ENCODE peak calls at places on chromosome 3, in seven cellular contexts. One of them, this sample, is unnamed.

GRCh38 chr3:50220109-50220508 is 15.0 kb downstream of the SLC38A3 start:
- DNase-seq in choroid plexus epithelial cell: no peak
- DNase-seq in HFFc6: no peak
- DNase-seq in GM13976: no peak
- DNase-seq in ovary: no peak
- DNase-seq in cardiac fibroblast: no peak
- DNase-seq in cardiac muscle cell: no peak
- DNase-seq in this sample: no peak

GRCh38 chr3:101036213-101036618 is 43.0 kb upstream of the ABI3BP start:
- DNase-seq in choroid plexus epithelial cell: peak; percentile 96
- DNase-seq in HFFc6: peak; percentile 97
- DNase-seq in GM13976: no peak
- DNase-seq in ovary: no peak
- DNase-seq in cardiac fibroblast: peak; percentile 98
- DNase-seq in cardiac muscle cell: no peak
- DNase-seq in this sample: no peak

GRCh38 chr3:190378240-190378891 is 9.6 kb upstream of the CLDN16 start:
- DNase-seq in choroid plexus epithelial cell: peak; percentile 84
- DNase-seq in HFFc6: peak; percentile 74
- DNase-seq in GM13976: no peak
- DNase-seq in ovary: no peak
- DNase-seq in cardiac fibroblast: peak; percentile 96
- DNase-seq in cardiac muscle cell: no peak
- DNase-seq in this sample: no peak

GRCh38 chr3:14452676-14453367 is 50.4 kb downstream of the SLC6A6 start:
- DNase-seq in choroid plexus epithelial cell: peak; percentile 98
- DNase-seq in HFFc6: peak; percentile 96
- DNase-seq in GM13976: no peak
- DNase-seq in ovary: peak; percentile 97
- DNase-seq in cardiac fibroblast: peak; percentile 99
- DNase-seq in cardiac muscle cell: no peak
- DNase-seq in this sample: peak; percentile 44

GRCh38 chr3:12287727-12288465 is 974 bp upstream of the PPARG start:
- DNase-seq in choroid plexus epithelial cell: peak; percentile 51
- DNase-seq in HFFc6: no peak
- DNase-seq in GM13976: peak; percentile 39
- DNase-seq in ovary: peak; percentile 55
- DNase-seq in cardiac fibroblast: peak; percentile 31
- DNase-seq in cardiac muscle cell: peak; percentile 61
- DNase-seq in this sample: no peak

GRCh38 chr3:133881987-133882825 is 13.5 kb downstream of the RAB6B start:
- DNase-seq in choroid plexus epithelial cell: no peak
- DNase-seq in HFFc6: no peak
- DNase-seq in GM13976: no peak
- DNase-seq in ovary: no peak
- DNase-seq in cardiac fibroblast: no peak
- DNase-seq in cardiac muscle cell: no peak
- DNase-seq in this sample: no peak

GRCh38 chr3:1942751-1943150 is 155.9 kb upstream of the CNTN4 start:
- DNase-seq in choroid plexus epithelial cell: no peak
- DNase-seq in HFFc6: no peak
- DNase-seq in GM13976: no peak
- DNase-seq in ovary: no peak
- DNase-seq in cardiac fibroblast: no peak
- DNase-seq in cardiac muscle cell: no peak
- DNase-seq in this sample: no peak

GRCh38 chr3:177284383-177284881 is 87.2 kb upstream of the TBL1XR1 start:
- DNase-seq in choroid plexus epithelial cell: peak; percentile 88
- DNase-seq in HFFc6: no peak
- DNase-seq in GM13976: no peak
- DNase-seq in ovary: peak; percentile 39
- DNase-seq in cardiac fibroblast: peak; percentile 54
- DNase-seq in cardiac muscle cell: peak; percentile 80
- DNase-seq in this sample: no peak

GRCh38 chr3:181530584-181530983 is 181.1 kb upstream of the SOX2 start:
- DNase-seq in choroid plexus epithelial cell: no peak
- DNase-seq in HFFc6: no peak
- DNase-seq in GM13976: no peak
- DNase-seq in ovary: no peak
- DNase-seq in cardiac fibroblast: no peak
- DNase-seq in cardiac muscle cell: no peak
- DNase-seq in this sample: no peak

GRCh38 chr3:169354774-169355501 is 308.6 kb downstream of the MECOM start:
- DNase-seq in choroid plexus epithelial cell: no peak
- DNase-seq in HFFc6: no peak
- DNase-seq in GM13976: no peak
- DNase-seq in ovary: no peak
- DNase-seq in cardiac fibroblast: no peak
- DNase-seq in cardiac muscle cell: no peak
- DNase-seq in this sample: no peak

GRCh38 chr3:185430375-185430774 is 67.4 kb downstream of the MAP3K13 start:
- DNase-seq in choroid plexus epithelial cell: no peak
- DNase-seq in HFFc6: no peak
- DNase-seq in GM13976: no peak
- DNase-seq in ovary: no peak
- DNase-seq in cardiac fibroblast: no peak
- DNase-seq in cardiac muscle cell: no peak
- DNase-seq in this sample: no peak

GRCh38 chr3:177418787-177419186 is 221.5 kb upstream of the TBL1XR1 start:
- DNase-seq in choroid plexus epithelial cell: no peak
- DNase-seq in HFFc6: no peak
- DNase-seq in GM13976: no peak
- DNase-seq in ovary: no peak
- DNase-seq in cardiac fibroblast: no peak
- DNase-seq in cardiac muscle cell: no peak
- DNase-seq in this sample: no peak

GRCh38 chr3:43638594-43639447 is 17.0 kb upstream of the ANO10 start:
- DNase-seq in choroid plexus epithelial cell: peak; percentile 46
- DNase-seq in HFFc6: peak; percentile 13
- DNase-seq in GM13976: peak; percentile 31
- DNase-seq in ovary: no peak
- DNase-seq in cardiac fibroblast: peak; percentile 25
- DNase-seq in cardiac muscle cell: peak; percentile 1
- DNase-seq in this sample: no peak

GRCh38 chr3:175266993-175267960 is 408.1 kb downstream of the NAALADL2 start:
- DNase-seq in choroid plexus epithelial cell: peak; percentile 56
- DNase-seq in HFFc6: peak; percentile 90
- DNase-seq in GM13976: no peak
- DNase-seq in ovary: no peak
- DNase-seq in cardiac fibroblast: peak; percentile 78
- DNase-seq in cardiac muscle cell: no peak
- DNase-seq in this sample: no peak

GRCh38 chr3:61252836-61253235 is 1.6 kb upstream of the FHIT start:
- DNase-seq in choroid plexus epithelial cell: no peak
- DNase-seq in HFFc6: no peak
- DNase-seq in GM13976: no peak
- DNase-seq in ovary: no peak
- DNase-seq in cardiac fibroblast: no peak
- DNase-seq in cardiac muscle cell: no peak
- DNase-seq in this sample: no peak

GRCh38 chr3:102570551-102570950 is 135.7 kb downstream of the ZPLD1 start:
- DNase-seq in choroid plexus epithelial cell: no peak
- DNase-seq in HFFc6: no peak
- DNase-seq in GM13976: no peak
- DNase-seq in ovary: no peak
- DNase-seq in cardiac fibroblast: no peak
- DNase-seq in cardiac muscle cell: no peak
- DNase-seq in this sample: no peak

GRCh38 chr3:24100694-24101402 is 155.8 kb downstream of the NR1D2 start:
- DNase-seq in choroid plexus epithelial cell: peak; percentile 52
- DNase-seq in HFFc6: no peak
- DNase-seq in GM13976: no peak
- DNase-seq in ovary: no peak
- DNase-seq in cardiac fibroblast: peak; percentile 34
- DNase-seq in cardiac muscle cell: no peak
- DNase-seq in this sample: no peak

GRCh38 chr3:179526989-179527391 is 35.7 kb upstream of the ACTL6A start:
- DNase-seq in choroid plexus epithelial cell: peak; percentile 90
- DNase-seq in HFFc6: peak; percentile 12
- DNase-seq in GM13976: no peak
- DNase-seq in ovary: peak; percentile 54
- DNase-seq in cardiac fibroblast: peak; percentile 83
- DNase-seq in cardiac muscle cell: peak; percentile 42
- DNase-seq in this sample: no peak

GRCh38 chr3:124202754-124203153 is 210.8 kb upstream of the ROPN1 start:
- DNase-seq in choroid plexus epithelial cell: no peak
- DNase-seq in HFFc6: no peak
- DNase-seq in GM13976: no peak
- DNase-seq in ovary: peak; percentile 25
- DNase-seq in cardiac fibroblast: no peak
- DNase-seq in cardiac muscle cell: peak; percentile 20
- DNase-seq in this sample: no peak

GRCh38 chr3:140166908-140167599 is 232.1 kb downstream of the CLSTN2 start:
- DNase-seq in choroid plexus epithelial cell: no peak
- DNase-seq in HFFc6: no peak
- DNase-seq in GM13976: no peak
- DNase-seq in ovary: no peak
- DNase-seq in cardiac fibroblast: no peak
- DNase-seq in cardiac muscle cell: no peak
- DNase-seq in this sample: no peak

GRCh38 chr3:112818289-112818688 is 28.4 kb downstream of the CD200R1L start:
- DNase-seq in choroid plexus epithelial cell: peak; percentile 45
- DNase-seq in HFFc6: peak; percentile 36
- DNase-seq in GM13976: no peak
- DNase-seq in ovary: no peak
- DNase-seq in cardiac fibroblast: peak; percentile 54
- DNase-seq in cardiac muscle cell: no peak
- DNase-seq in this sample: no peak

GRCh38 chr3:50436063-50436674 is 67.3 kb downstream of the CACNA2D2 start:
- DNase-seq in choroid plexus epithelial cell: peak; percentile 57
- DNase-seq in HFFc6: peak; percentile 11
- DNase-seq in GM13976: peak; percentile 90
- DNase-seq in ovary: peak; percentile 45
- DNase-seq in cardiac fibroblast: peak; percentile 46
- DNase-seq in cardiac muscle cell: peak; percentile 85
- DNase-seq in this sample: no peak

GRCh38 chr3:104629038-104629437 is 737.7 kb upstream of the ALCAM start:
- DNase-seq in choroid plexus epithelial cell: peak; percentile 72
- DNase-seq in HFFc6: peak; percentile 75
- DNase-seq in GM13976: no peak
- DNase-seq in ovary: no peak
- DNase-seq in cardiac fibroblast: peak; percentile 86
- DNase-seq in cardiac muscle cell: no peak
- DNase-seq in this sample: no peak

GRCh38 chr3:43914269-43914668 is 223.5 kb downstream of the ABHD5 start:
- DNase-seq in choroid plexus epithelial cell: no peak
- DNase-seq in HFFc6: no peak
- DNase-seq in GM13976: no peak
- DNase-seq in ovary: no peak
- DNase-seq in cardiac fibroblast: no peak
- DNase-seq in cardiac muscle cell: no peak
- DNase-seq in this sample: no peak

DNA sequence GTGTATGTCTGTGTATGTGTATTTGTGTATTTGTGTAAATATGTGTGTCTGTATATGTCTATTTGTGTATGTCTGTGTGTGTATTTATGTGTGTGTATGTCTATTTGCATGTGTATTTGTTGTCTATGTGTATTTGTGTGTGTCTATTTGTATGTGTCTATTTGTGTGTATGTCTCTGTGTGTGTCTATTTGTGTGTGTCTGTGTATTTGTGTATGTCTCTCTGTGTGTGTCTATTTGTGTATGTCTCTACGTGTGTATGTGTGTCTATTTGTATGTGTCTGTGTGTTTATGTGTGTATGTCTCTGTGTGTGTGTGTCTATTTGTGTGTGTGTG is 30.4 kb downstream of the PTH1R start:
- DNase-seq in choroid plexus epithelial cell: no peak
- DNase-seq in HFFc6: no peak
- DNase-seq in GM13976: no peak
- DNase-seq in ovary: no peak
- DNase-seq in cardiac fibroblast: no peak
- DNase-seq in cardiac muscle cell: no peak
- DNase-seq in this sample: no peak
- TF ChIP-seq CTCF in choroid plexus epithelial cell: no peak
- TF ChIP-seq CTCF in HFFc6: no peak
- TF ChIP-seq CTCF in GM13976: no peak
- TF ChIP-seq CTCF in ovary: no peak
- TF ChIP-seq CTCF in cardiac fibroblast: peak; percentile 31
- TF ChIP-seq CTCF in cardiac muscle cell: no peak
- TF ChIP-seq CTCF in this sample: no peak

DNA sequence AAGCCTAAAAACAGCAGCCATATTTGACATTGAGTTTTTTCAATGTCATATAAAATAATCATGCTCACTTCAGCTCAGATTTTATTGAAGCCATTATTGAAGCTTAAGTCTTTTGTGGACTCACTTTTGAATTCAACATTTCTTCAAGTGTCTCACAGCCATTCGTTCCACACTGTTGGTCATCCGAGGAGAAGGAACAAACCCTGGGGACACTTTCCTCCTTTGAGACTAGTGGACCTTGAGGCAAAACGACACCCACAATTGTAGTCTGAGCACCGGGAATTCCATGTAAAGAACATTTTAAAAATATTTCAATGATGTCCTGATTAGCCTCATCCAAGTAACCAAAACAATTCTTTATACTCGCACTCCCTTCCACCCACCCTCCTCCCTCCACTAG is 174.7 kb downstream of the CD47 start:
- DNase-seq in choroid plexus epithelial cell: no peak
- DNase-seq in HFFc6: no peak
- DNase-seq in GM13976: no peak
- DNase-seq in ovary: no peak
- DNase-seq in cardiac fibroblast: no peak
- DNase-seq in cardiac muscle cell: no peak
- DNase-seq in this sample: no peak
- TF ChIP-seq CTCF in choroid plexus epithelial cell: no peak
- TF ChIP-seq CTCF in HFFc6: no peak
- TF ChIP-seq CTCF in GM13976: no peak
- TF ChIP-seq CTCF in ovary: no peak
- TF ChIP-seq CTCF in cardiac fibroblast: no peak
- TF ChIP-seq CTCF in cardiac muscle cell: no peak
- TF ChIP-seq CTCF in this sample: no peak

DNA sequence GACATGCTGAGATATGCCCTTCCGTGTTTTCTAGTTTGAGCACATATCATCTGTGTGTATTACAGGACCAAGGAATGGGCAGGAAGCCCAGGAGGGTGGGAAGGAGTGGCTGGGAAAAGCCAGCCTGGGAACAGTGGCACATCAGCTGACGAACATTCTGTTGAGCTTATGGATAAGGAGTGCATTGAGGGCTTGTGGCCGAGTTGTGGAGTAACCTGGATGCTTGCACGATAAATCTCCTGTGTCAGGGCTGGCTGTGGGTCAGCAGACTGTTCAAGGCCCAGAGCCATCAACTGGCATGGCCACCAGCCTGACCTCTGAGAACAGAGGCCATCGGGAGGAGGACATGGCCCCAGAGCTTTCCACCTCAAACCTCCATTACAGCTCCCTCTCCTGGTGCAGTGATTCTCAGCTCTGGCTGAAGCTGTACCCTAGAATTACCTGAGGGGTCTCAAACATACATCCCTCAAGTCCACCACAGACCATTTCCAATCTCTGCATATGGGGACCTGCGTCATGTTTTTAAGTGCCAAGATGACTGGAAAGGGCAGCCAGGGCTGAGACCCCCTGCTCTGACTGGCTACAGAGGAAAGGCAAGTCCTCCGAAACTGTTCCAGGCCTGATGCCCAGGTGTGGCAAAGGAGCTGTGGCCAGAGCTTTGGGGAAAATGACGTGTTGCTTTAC is 4.8 kb upstream of the VILL start:
- DNase-seq in choroid plexus epithelial cell: no peak
- DNase-seq in HFFc6: no peak
- DNase-seq in GM13976: no peak
- DNase-seq in ovary: peak; percentile 17
- DNase-seq in cardiac fibroblast: no peak
- DNase-seq in cardiac muscle cell: no peak
- DNase-seq in this sample: no peak
- TF ChIP-seq CTCF in choroid plexus epithelial cell: peak; percentile 25
- TF ChIP-seq CTCF in HFFc6: peak; percentile 40
- TF ChIP-seq CTCF in GM13976: no peak
- TF ChIP-seq CTCF in ovary: no peak
- TF ChIP-seq CTCF in cardiac fibroblast: no peak
- TF ChIP-seq CTCF in cardiac muscle cell: no peak
- TF ChIP-seq CTCF in this sample: no peak

GRCh38 chr3:25520926-25521559 is 93.0 kb downstream of the RARB start:
- DNase-seq in choroid plexus epithelial cell: no peak
- DNase-seq in HFFc6: no peak
- DNase-seq in GM13976: no peak
- DNase-seq in ovary: no peak
- DNase-seq in cardiac fibroblast: no peak
- DNase-seq in cardiac muscle cell: no peak
- DNase-seq in this sample: no peak
- TF ChIP-seq CTCF in choroid plexus epithelial cell: peak; percentile 11
- TF ChIP-seq CTCF in HFFc6: no peak
- TF ChIP-seq CTCF in GM13976: no peak
- TF ChIP-seq CTCF in ovary: no peak
- TF ChIP-seq CTCF in cardiac fibroblast: no peak
- TF ChIP-seq CTCF in cardiac muscle cell: no peak
- TF ChIP-seq CTCF in this sample: no peak